ENCODE peak calls at places on chromosomes 7 and 10, in nine cellular contexts. One of them, this sample, is unnamed.

GRCh38 chr10:118300266-118300665 is 41.9 kb downstream of the FAM204A start:
- DNase-seq in spleen: no peak
- DNase-seq in DMS 273 treated with DMSO at 0.1 percent for 48 hours: no peak
- DNase-seq in ACHN: no peak
- DNase-seq in posterior cingulate gyrus: no peak
- DNase-seq in NCI-H524 treated with DMSO at 0.1 percent for 48 hours: no peak
- DNase-seq in MCF 10A: no peak
- DNase-seq in AG08395: no peak
- DNase-seq in GM03348: no peak
- DNase-seq in this sample: no peak

GRCh38 chr10:58985216-58985615 is 191.2 kb upstream of the PHYHIPL start:
- DNase-seq in spleen: no peak
- DNase-seq in DMS 273 treated with DMSO at 0.1 percent for 48 hours: no peak
- DNase-seq in ACHN: no peak
- DNase-seq in posterior cingulate gyrus: no peak
- DNase-seq in NCI-H524 treated with DMSO at 0.1 percent for 48 hours: no peak
- DNase-seq in MCF 10A: no peak
- DNase-seq in AG08395: no peak
- DNase-seq in GM03348: no peak
- DNase-seq in this sample: no peak

GRCh38 chr7:53947670-53948226 is 594.4 kb upstream of the VSTM2A start:
- DNase-seq in spleen: no peak
- DNase-seq in DMS 273 treated with DMSO at 0.1 percent for 48 hours: no peak
- DNase-seq in ACHN: no peak
- DNase-seq in posterior cingulate gyrus: no peak
- DNase-seq in NCI-H524 treated with DMSO at 0.1 percent for 48 hours: no peak
- DNase-seq in MCF 10A: no peak
- DNase-seq in AG08395: no peak
- DNase-seq in GM03348: no peak
- DNase-seq in this sample: no peak

GRCh38 chr7:81183326-81183725 is 264.5 kb upstream of the SEMA3C start:
- DNase-seq in spleen: no peak
- DNase-seq in DMS 273 treated with DMSO at 0.1 percent for 48 hours: no peak
- DNase-seq in ACHN: no peak
- DNase-seq in posterior cingulate gyrus: no peak
- DNase-seq in NCI-H524 treated with DMSO at 0.1 percent for 48 hours: no peak
- DNase-seq in MCF 10A: no peak
- DNase-seq in AG08395: no peak
- DNase-seq in GM03348: no peak
- DNase-seq in this sample: no peak

GRCh38 chr10:98170249-98171117 is 36.0 kb downstream of the R3HCC1L start:
- DNase-seq in spleen: no peak
- DNase-seq in DMS 273 treated with DMSO at 0.1 percent for 48 hours: peak
- DNase-seq in ACHN: peak
- DNase-seq in posterior cingulate gyrus: peak
- DNase-seq in NCI-H524 treated with DMSO at 0.1 percent for 48 hours: peak
- DNase-seq in MCF 10A: peak
- DNase-seq in AG08395: peak
- DNase-seq in GM03348: peak
- DNase-seq in this sample: no peak

GRCh38 chr7:47217086-47217485 is 364.8 kb downstream of the TNS3 start:
- DNase-seq in spleen: no peak
- DNase-seq in DMS 273 treated with DMSO at 0.1 percent for 48 hours: no peak
- DNase-seq in ACHN: no peak
- DNase-seq in posterior cingulate gyrus: no peak
- DNase-seq in NCI-H524 treated with DMSO at 0.1 percent for 48 hours: no peak
- DNase-seq in MCF 10A: no peak
- DNase-seq in AG08395: no peak
- DNase-seq in GM03348: no peak
- DNase-seq in this sample: no peak

GRCh38 chr7:128392446-128393327 is 17.1 kb downstream of the IMPDH1 start:
- DNase-seq in spleen: no peak
- DNase-seq in DMS 273 treated with DMSO at 0.1 percent for 48 hours: no peak
- DNase-seq in ACHN: no peak
- DNase-seq in posterior cingulate gyrus: no peak
- DNase-seq in NCI-H524 treated with DMSO at 0.1 percent for 48 hours: no peak
- DNase-seq in MCF 10A: no peak
- DNase-seq in AG08395: no peak
- DNase-seq in GM03348: no peak
- DNase-seq in this sample: no peak

GRCh38 chr10:48251152-48251524 is 23.4 kb downstream of the FRMPD2 start:
- DNase-seq in spleen: no peak
- DNase-seq in DMS 273 treated with DMSO at 0.1 percent for 48 hours: no peak
- DNase-seq in ACHN: no peak
- DNase-seq in posterior cingulate gyrus: no peak
- DNase-seq in NCI-H524 treated with DMSO at 0.1 percent for 48 hours: no peak
- DNase-seq in MCF 10A: peak
- DNase-seq in AG08395: no peak
- DNase-seq in GM03348: no peak
- DNase-seq in this sample: no peak

GRCh38 chr7:17773289-17773626 is 167.0 kb downstream of the SNX13 start:
- DNase-seq in spleen: no peak
- DNase-seq in DMS 273 treated with DMSO at 0.1 percent for 48 hours: no peak
- DNase-seq in ACHN: peak
- DNase-seq in posterior cingulate gyrus: no peak
- DNase-seq in NCI-H524 treated with DMSO at 0.1 percent for 48 hours: no peak
- DNase-seq in MCF 10A: peak
- DNase-seq in AG08395: peak
- DNase-seq in GM03348: peak
- DNase-seq in this sample: no peak

GRCh38 chr7:46291601-46292150 is 370.6 kb upstream of the IGFBP3 start:
- DNase-seq in spleen: no peak
- DNase-seq in DMS 273 treated with DMSO at 0.1 percent for 48 hours: no peak
- DNase-seq in ACHN: no peak
- DNase-seq in posterior cingulate gyrus: no peak
- DNase-seq in NCI-H524 treated with DMSO at 0.1 percent for 48 hours: no peak
- DNase-seq in MCF 10A: peak
- DNase-seq in AG08395: peak
- DNase-seq in GM03348: peak
- DNase-seq in this sample: no peak